ENCODE peak calls at places on chromosomes 3 and 15, in four cellular contexts. T is K562, J is HepG2, L is GM12878. Y is an unnamed sample.

GRCh38 chr3:63955830-63956545 is 43.8 kb upstream of the SCAANT1 start:
- DNase-seq in T (no peak), J (no peak), L (no peak), Y (no peak)

GRCh38 chr3:61841111-61841845 is 279.9 kb downstream of the PTPRG start:
- DNase-seq in T (no peak), J (no peak), L (no peak), Y (no peak)

GRCh38 chr3:25789596-25790556 is at the start of gene OXSM:
- DNase-seq in T (peak; percentile 99), J (peak; percentile 87), L (peak; percentile 93), Y (peak; percentile 84)

GRCh38 chr3:49411550-49411967 is 217 bp downstream of the RHOA start:
- DNase-seq in T (peak; percentile 59), J (peak; percentile 44), L (no peak), Y (peak; percentile 20)

GRCh38 chr15:29849716-29850115 is 27.4 kb upstream of the TJP1 start:
- DNase-seq in T (no peak), J (no peak), L (no peak), Y (no peak)

GRCh38 chr15:26051771-26052685 is 188.9 kb upstream of the ATP10A start:
- DNase-seq in T (no peak), J (no peak), L (no peak), Y (peak; percentile 7)

GRCh38 chr3:189563841-189564563 is 67.2 kb upstream of the TP63 start:
- DNase-seq in T (no peak), J (no peak), L (peak; percentile 82), Y (no peak)

GRCh38 chr3:179181021-179181472 is 32.9 kb downstream of the PIK3CA start:
- DNase-seq in T (no peak), J (no peak), L (no peak), Y (no peak)

GRCh38 chr3:197222816-197223419 is 75.5 kb downstream of the DLG1 start:
- DNase-seq in T (no peak), J (no peak), L (no peak), Y (no peak)

GRCh38 chr3:179652467-179653105 is at the start of gene USP13:
- DNase-seq in T (peak; percentile 34), J (peak; percentile 51), L (no peak), Y (peak; percentile 52)

GRCh38 chr3:9388562-9389272 is 8.7 kb upstream of the SETD5 start:
- DNase-seq in T (no peak), J (no peak), L (no peak), Y (no peak)

GRCh38 chr3:71317140-71317539 is 266.4 kb downstream of the FOXP1 start:
- DNase-seq in T (no peak), J (no peak), L (no peak), Y (no peak)

GRCh38 chr3:112889357-112889756 is 42.7 kb upstream of the CD200R1L start:
- DNase-seq in T (no peak), J (no peak), L (no peak), Y (no peak)

GRCh38 chr15:48978638-48979037 is 14.9 kb upstream of the SHC4 start:
- DNase-seq in T (no peak), J (no peak), L (no peak), Y (no peak)

GRCh38 chr3:4271834-4272233 is 31.3 kb upstream of the SETMAR start:
- DNase-seq in T (peak; percentile 44), J (peak; percentile 8), L (no peak), Y (peak; percentile 26)

GRCh38 chr15:66909381-66909890 is 156.0 kb upstream of the SMAD3 start:
- DNase-seq in T (no peak), J (no peak), L (no peak), Y (no peak)

GRCh38 chr15:66906660-66907059 is 158.7 kb upstream of the SMAD3 start:
- DNase-seq in T (no peak), J (no peak), L (no peak), Y (no peak)

GRCh38 chr15:66907826-66908502 is 157.4 kb upstream of the SMAD3 start:
- DNase-seq in T (no peak), J (peak; percentile 56), L (peak; percentile 39), Y (no peak)

GRCh38 chr15:66911131-66911700 is 154.2 kb upstream of the SMAD3 start:
- DNase-seq in T (no peak), J (no peak), L (no peak), Y (no peak)

GRCh38 chr15:66908503-66909095 is 156.8 kb upstream of the SMAD3 start:
- DNase-seq in T (no peak), J (no peak), L (no peak), Y (no peak)
- TF ChIP-seq TARDBP in T (no peak), J (no peak), L (no peak), Y (no peak)

GRCh38 chr15:88621789-88622604 is 857 bp downstream of the AEN start:
- DNase-seq in T (peak; percentile 80), J (peak; percentile 76), L (no peak), Y (no peak)
- TF ChIP-seq TARDBP in T (no peak), J (no peak), L (no peak), Y (no peak)

GRCh38 chr15:47414207-47414606 is 303.1 kb upstream of the SEMA6D start:
- DNase-seq in T (no peak), J (no peak), L (no peak), Y (no peak)

GRCh38 chr15:47409601-47410000 is 307.7 kb upstream of the SEMA6D start:
- DNase-seq in T (no peak), J (no peak), L (no peak), Y (no peak)

GRCh38 chr15:47412802-47413201 is 304.5 kb upstream of the SEMA6D start:
- DNase-seq in T (no peak), J (no peak), L (no peak), Y (no peak)

GRCh38 chr15:47410243-47410642 is 307.1 kb upstream of the SEMA6D start:
- DNase-seq in T (no peak), J (no peak), L (no peak), Y (no peak)

GRCh38 chr15:47411733-47412530 is 305.4 kb upstream of the SEMA6D start:
- DNase-seq in T (no peak), J (no peak), L (no peak), Y (no peak)
- TF ChIP-seq TARDBP in T (no peak), J (no peak), L (no peak), Y (no peak)

GRCh38 chr15:101045835-101046691 is 126.9 kb downstream of the LRRK1 start:
- DNase-seq in T (no peak), J (no peak), L (no peak), Y (no peak)

GRCh38 chr15:101046826-101047225 is 127.7 kb downstream of the LRRK1 start:
- DNase-seq in T (no peak), J (no peak), L (no peak), Y (no peak)

GRCh38 chr15:101049282-101049681 is 130.1 kb downstream of the LRRK1 start:
- DNase-seq in T (no peak), J (no peak), L (no peak), Y (no peak)

GRCh38 chr15:101048191-101049011 is 129.2 kb downstream of the LRRK1 start:
- DNase-seq in T (no peak), J (no peak), L (no peak), Y (no peak)

DNA sequence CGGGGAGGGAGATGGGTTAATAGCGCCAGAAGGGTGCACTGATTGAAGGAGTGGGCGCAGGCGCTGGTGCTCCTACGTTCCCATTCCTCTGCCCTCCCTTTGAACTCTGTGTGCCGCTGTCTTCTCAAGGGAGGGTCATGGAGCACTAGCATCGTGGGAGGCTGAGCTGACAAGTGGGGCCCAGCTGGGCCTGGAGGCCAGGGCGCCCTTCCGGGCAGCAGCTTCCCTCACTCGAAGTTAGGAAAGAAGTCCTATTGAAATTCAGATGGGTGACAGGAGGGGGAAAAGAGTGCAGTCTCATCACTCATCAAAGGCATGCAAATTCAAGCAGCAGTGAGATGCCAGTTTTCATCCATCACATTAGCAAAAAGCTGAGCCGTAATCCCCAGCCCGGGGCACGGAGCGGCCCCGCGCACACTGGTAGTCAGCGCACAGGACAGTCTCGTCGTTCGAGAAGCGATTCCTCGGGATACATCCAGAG is 128.2 kb downstream of the LRRK1 start:
- DNase-seq in T (no peak), J (no peak), L (no peak), Y (no peak)
- TF ChIP-seq TARDBP in T (no peak), J (no peak), L (no peak), Y (no peak)

DNA sequence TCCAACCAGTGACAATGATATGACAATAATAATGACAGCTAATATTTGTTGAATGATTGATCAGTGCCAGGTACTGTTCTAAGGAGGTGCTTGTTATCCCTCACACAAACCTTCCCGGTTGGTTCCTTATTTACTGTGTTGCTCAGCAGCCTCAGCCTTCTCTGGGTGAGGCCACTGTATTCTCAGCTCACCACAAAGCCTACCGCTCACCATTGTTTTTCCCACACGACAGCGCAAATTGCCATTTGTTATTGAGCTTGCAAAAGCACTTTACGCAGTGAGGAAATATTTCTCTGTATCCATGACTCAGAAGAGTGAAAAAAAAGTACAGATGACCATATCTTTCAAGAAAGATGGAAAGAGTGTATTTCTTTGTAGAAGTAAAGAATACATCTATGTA is 49.5 kb upstream of the PDZRN3 start:
- DNase-seq in T (no peak), J (no peak), L (no peak), Y (no peak)
- TF ChIP-seq TARDBP in T (no peak), J (no peak), L (no peak), Y (no peak)

GRCh38 chr3:133570139-133570936 is 3.1 kb upstream of the CDV3 start:
- DNase-seq in T (no peak), J (peak; percentile 78), L (no peak), Y (no peak)
- TF ChIP-seq TARDBP in T (no peak), J (no peak), L (no peak), Y (no peak)

GRCh38 chr3:191070201-191070600 is 128.8 kb upstream of the OSTN start:
- DNase-seq in T (no peak), J (no peak), L (no peak), Y (no peak)
- TF ChIP-seq TARDBP in T (no peak), J (no peak), L (no peak), Y (no peak)

GRCh38 chr15:67829647-67830504 is 4.6 kb downstream of the SKOR1 start:
- DNase-seq in T (no peak), J (no peak), L (no peak), Y (no peak)
- TF ChIP-seq TARDBP in T (no peak), J (no peak), L (no peak), Y (no peak)

Y was measured in HEK293T.